ENCODE peak calls at places on chromosomes 16 and 17, in four cellular contexts. K is A549, O is HepG2, T is GM12878. P is an unnamed sample.

GRCh38 chr16:67444259-67445125 is 13.6 kb downstream of the HSD11B2 start:
- DNase-seq in T (no peak), O (no peak), K (no peak), P (no peak)

GRCh38 chr17:66953661-66954060 is 10.8 kb upstream of the CACNG4 start:
- DNase-seq in O (no peak), K (no peak), T (no peak), P (no peak)

GRCh38 chr16:23949630-23950290 is 114.0 kb downstream of the PRKCB start:
- DNase-seq in O (no peak), T (peak), K (no peak), P (peak)

GRCh38 chr16:20911361-20911760 is 10.8 kb downstream of the LYRM1 start:
- DNase-seq in K (no peak), T (no peak), O (no peak), P (no peak)

GRCh38 chr17:82228278-82228841 is 482 bp upstream of the SLC16A3 start:
- DNase-seq in O (no peak), K (no peak), T (no peak), P (peak)

GRCh38 chr17:77456271-77456950 is 315.6 kb downstream of the SEC14L1 start:
- DNase-seq in T (no peak), K (no peak), O (no peak), P (no peak)

GRCh38 chr16:17380613-17381012 is 90.1 kb downstream of the XYLT1 start:
- DNase-seq in K (no peak), O (no peak), T (no peak), P (no peak)

GRCh38 chr16:66335704-66336329 is 30.7 kb upstream of the CDH5 start:
- DNase-seq in K (no peak), O (no peak), T (no peak), P (no peak)

GRCh38 chr17:43530303-43531081 is 15.6 kb downstream of the ETV4 start:
- DNase-seq in O (peak), K (no peak), T (no peak), P (no peak)

GRCh38 chr16:4700997-4701743 is 7.8 kb downstream of the NUDT16L1 start:
- DNase-seq in O (no peak), K (no peak), T (no peak), P (no peak)

GRCh38 chr17:40340880-40341807 is 23.4 kb downstream of the GJD3 start:
- DNase-seq in T (no peak), K (peak), O (peak), P (no peak)

GRCh38 chr17:72560303-72561247 is 439.8 kb downstream of the SOX9 start:
- DNase-seq in O (peak), K (peak), T (no peak), P (peak)

GRCh38 chr17:55463600-55463999 is 42.0 kb upstream of the MMD start:
- DNase-seq in O (no peak), K (no peak), T (peak), P (no peak)

GRCh38 chr17:43464046-43464445 is 19.7 kb upstream of the DHX8 start:
- DNase-seq in O (no peak), T (no peak), K (no peak), P (no peak)

GRCh38 chr16:23280483-23280967 is 21.6 kb upstream of the SCNN1B start:
- DNase-seq in O (no peak), T (no peak), K (no peak), P (no peak)

GRCh38 chr17:80854220-80854619 is 137.4 kb upstream of the CHMP6 start:
- DNase-seq in O (no peak), K (no peak), T (no peak), P (no peak)

GRCh38 chr17:64694207-64694606 is 32.1 kb upstream of the SMURF2 start:
- DNase-seq in K (peak), T (no peak), O (peak), P (peak)

GRCh38 chr17:76528528-76529223 is 8.8 kb downstream of the CYGB start:
- DNase-seq in T (no peak), O (no peak), K (no peak), P (peak)

GRCh38 chr16:20898938-20899502 is 1.1 kb downstream of the DCUN1D3 start:
- DNase-seq in K (no peak), T (no peak), O (peak), P (no peak)

GRCh38 chr17:67477687-67478086 is 100.6 kb downstream of the PITPNC1 start:
- DNase-seq in K (no peak), O (no peak), T (no peak), P (no peak)

GRCh38 chr16:2973081-2973480 is 3.9 kb downstream of the PAQR4 start:
- DNase-seq in O (no peak), T (no peak), K (no peak), P (no peak)

GRCh38 chr17:73098919-73099318 is 6.4 kb upstream of the SLC39A11 start:
- DNase-seq in O (no peak), K (no peak), T (no peak), P (peak)

GRCh38 chr17:65346166-65346565 is 209.0 kb downstream of the RGS9 start:
- DNase-seq in T (no peak), O (no peak), K (no peak), P (no peak)

GRCh38 chr16:49856741-49857330 is 924 bp upstream of the ZNF423 start:
- DNase-seq in T (no peak), O (peak), K (peak), P (peak)

GRCh38 chr16:81729451-81729850 is 49.6 kb upstream of the PLCG2 start:
- DNase-seq in K (no peak), O (peak), T (no peak), P (peak)

GRCh38 chr17:48148029-48148759 is 40.6 kb downstream of the SNX11 start:
- DNase-seq in O (no peak), K (no peak), T (no peak), P (peak)

GRCh38 chr16:72800524-72800923 is 247.4 kb downstream of the ZFHX3 start:
- DNase-seq in K (no peak), O (no peak), T (no peak), P (no peak)

GRCh38 chr16:75567911-75568310 is 1.7 kb downstream of the GABARAPL2 start:
- DNase-seq in K (no peak), T (no peak), O (no peak), P (no peak)

GRCh38 chr16:19118938-19119431 is 5.2 kb downstream of the ITPRIPL2 start:
- DNase-seq in O (no peak), K (peak), T (no peak), P (peak)

GRCh38 chr17:200604-200985 is 19.1 kb upstream of the DOC2B start:
- DNase-seq in O (no peak), K (no peak), T (no peak), P (no peak)

GRCh38 chr17:79837888-79838540 is 1.2 kb downstream of the CBX4 start:
- DNase-seq in K (no peak), O (no peak), T (no peak), P (no peak)

GRCh38 chr17:79835470-79835899 is 3.8 kb downstream of the CBX4 start:
- DNase-seq in T (no peak), K (no peak), O (no peak), P (peak)

GRCh38 chr17:79836952-79837887 is 2.0 kb downstream of the CBX4 start:
- DNase-seq in K (peak), O (peak), T (no peak), P (peak)

GRCh38 chr17:79834575-79835469 is 4.4 kb downstream of the CBX4 start:
- DNase-seq in K (no peak), O (no peak), T (no peak), P (peak)

GRCh38 chr17:79835953-79836951 is 3.0 kb downstream of the CBX4 start:
- DNase-seq in O (no peak), T (no peak), K (no peak), P (peak)
- TF ChIP-seq MAX in O (no peak), T (no peak), K (no peak), P (peak)

DNA sequence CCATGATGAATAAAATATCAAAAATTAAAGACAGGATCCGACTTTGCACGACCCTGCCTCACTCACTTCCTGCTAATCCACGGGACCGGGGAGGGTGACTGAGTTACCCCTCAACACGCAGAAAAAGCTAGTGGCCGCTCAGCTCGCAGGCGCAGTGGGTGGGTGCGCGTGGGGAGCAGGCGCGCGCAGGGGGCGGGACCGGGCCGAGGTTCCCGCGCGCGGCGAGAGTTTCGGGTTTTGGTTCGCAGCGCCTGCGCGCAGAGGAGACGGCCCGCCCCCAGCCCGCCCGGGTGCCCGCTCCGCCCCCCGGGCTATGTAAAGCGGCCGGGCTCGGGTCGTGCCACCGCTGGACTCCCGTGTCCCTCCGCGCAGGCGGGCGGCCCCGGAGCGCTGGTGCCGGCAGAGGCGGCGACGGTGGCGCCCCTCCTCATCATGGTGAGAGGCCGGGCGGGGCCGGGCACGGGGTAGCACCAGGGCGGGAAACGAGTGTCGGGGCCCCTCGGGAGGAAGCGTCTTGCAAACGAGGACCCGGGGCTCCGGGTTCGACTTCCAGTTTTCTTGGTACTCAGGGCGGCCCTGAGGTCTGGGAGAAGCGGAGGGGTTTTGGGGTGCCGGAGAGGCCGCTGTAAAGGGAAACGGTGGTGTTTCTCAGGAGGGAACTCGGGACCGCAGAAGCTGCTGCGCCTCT is at the start of gene CNP:
- DNase-seq in O (peak), T (peak), K (peak), P (peak)
- TF ChIP-seq POLR2A in O (peak), T (peak), K (peak), P (peak)

DNA sequence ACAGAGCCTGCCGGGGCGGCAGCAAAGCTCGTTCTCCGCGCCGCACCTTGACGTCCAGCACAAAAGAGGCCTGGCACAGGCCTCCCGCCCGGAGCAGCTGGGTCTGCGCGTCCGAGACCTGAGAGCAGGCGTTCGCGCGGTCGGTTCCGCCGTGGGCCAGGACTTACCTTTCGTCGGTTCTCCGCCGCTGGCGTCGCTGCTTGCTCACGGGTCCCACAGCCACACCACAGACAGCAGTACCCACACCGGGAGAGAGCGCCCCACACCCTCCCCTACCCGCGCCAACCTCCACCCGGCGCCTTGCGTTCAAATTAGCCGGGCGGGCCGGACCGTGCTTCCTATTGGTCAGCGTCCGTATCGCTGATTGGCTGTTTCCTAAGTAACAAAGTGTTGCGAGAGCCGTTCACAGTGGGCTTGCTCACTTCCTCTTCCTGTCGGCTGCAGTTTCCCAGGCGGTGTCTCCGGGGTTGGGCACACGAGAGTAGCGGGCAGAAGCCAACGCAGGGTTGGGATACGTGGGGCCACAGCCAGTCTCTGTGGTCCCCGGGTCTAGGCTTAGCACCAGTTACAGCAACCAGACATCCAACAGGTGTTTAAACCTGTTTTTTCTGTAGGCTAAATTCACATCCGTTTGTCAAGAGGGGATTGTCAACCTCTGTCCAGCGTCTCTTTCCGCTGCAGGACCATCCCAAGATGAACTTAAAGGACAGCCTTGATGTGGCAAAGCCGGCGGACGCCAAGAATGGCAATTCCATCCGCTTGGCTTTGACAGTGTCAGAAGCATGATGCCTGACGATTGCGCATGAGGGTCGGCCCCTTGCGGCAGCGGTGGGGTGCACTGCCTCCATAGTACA is at the start of gene KIF18B:
- DNase-seq in O (peak), K (peak), T (peak), P (peak)
- TF ChIP-seq CTCF in O (peak), K (no peak), T (no peak), P (no peak)

GRCh38 chr17:42224651-42225050 is 30.4 kb upstream of the GHDC start:
- DNase-seq in O (no peak), K (no peak), T (no peak), P (no peak)

GRCh38 chr17:42227849-42228696 is 33.8 kb upstream of the GHDC start:
- DNase-seq in K (no peak), T (no peak), O (no peak), P (no peak)

GRCh38 chr17:42221886-42222745 is 27.8 kb upstream of the GHDC start:
- DNase-seq in K (peak), T (no peak), O (peak), P (peak)
- TF ChIP-seq MAX in K (no peak), T (no peak), O (no peak), P (no peak)

GRCh38 chr17:49414622-49415350 is at the start of gene PHB1:
- DNase-seq in T (peak), K (peak), O (peak), P (peak)
- TF ChIP-seq POLR2A in T (peak), K (peak), O (peak), P (peak)

GRCh38 chr17:51860934-51861561 is 297.5 kb downstream of the CA10 start:
- DNase-seq in T (no peak), O (peak), K (peak), P (peak)
- TF ChIP-seq CTCF in T (peak), O (peak), K (peak), P (peak)

GRCh38 chr17:4743216-4743615 is 3.5 kb upstream of the CXCL16 start:
- DNase-seq in T (no peak), K (no peak), O (no peak), P (no peak)

GRCh38 chr17:4741544-4741943 is 1.8 kb upstream of the CXCL16 start:
- DNase-seq in K (no peak), T (no peak), O (no peak), P (no peak)

GRCh38 chr17:4740584-4740983 is 856 bp upstream of the CXCL16 start:
- DNase-seq in K (no peak), T (no peak), O (no peak), P (no peak)

GRCh38 chr17:4742629-4743028 is 2.9 kb upstream of the CXCL16 start:
- DNase-seq in O (no peak), T (no peak), K (no peak), P (no peak)

GRCh38 chr17:4742133-4742532 is 2.4 kb upstream of the CXCL16 start:
- DNase-seq in O (no peak), T (no peak), K (no peak), P (no peak)
- TF ChIP-seq MAX in O (no peak), T (no peak), K (no peak), P (no peak)

GRCh38 chr17:28714281-28714680 is 2.6 kb upstream of the PROCA1 start:
- DNase-seq in T (no peak), O (no peak), K (no peak), P (peak)

GRCh38 chr17:28712705-28713415 is 1.2 kb upstream of the PROCA1 start:
- DNase-seq in T (no peak), O (no peak), K (no peak), P (no peak)

GRCh38 chr17:28712037-28712704 is 483 bp upstream of the PROCA1 start:
- DNase-seq in T (no peak), K (no peak), O (no peak), P (peak)

GRCh38 chr17:28711723-28712036 is at the start of gene PROCA1:
- DNase-seq in T (no peak), K (no peak), O (no peak), P (no peak)

GRCh38 chr17:28710948-28711722 is 553 bp downstream of the PROCA1 start:
- DNase-seq in K (peak), T (peak), O (peak), P (peak)
- TF ChIP-seq POLR2A in K (peak), T (peak), O (peak), P (peak)